ENCODE peak calls at places on chromosomes 2 and 18, in four cellular contexts. M is RWPE1, B is left ventricle myocardium inferior, Y is Caco-2. P is an unnamed sample.

GRCh38 chr2:182020319-182021055 is 34.8 kb downstream of the PPP1R1C start:
- DNase-seq in Y (no peak), B (no peak), M (no peak), P (no peak)

GRCh38 chr2:96251721-96252292 is 14.0 kb downstream of the TMEM127 start:
- DNase-seq in Y (peak), M (no peak), B (peak), P (peak)

GRCh38 chr2:13335862-13336535 is 619.3 kb downstream of the TRIB2 start:
- DNase-seq in M (no peak), B (no peak), Y (no peak), P (no peak)

GRCh38 chr18:29164020-29164706 is 987.2 kb upstream of the CDH2 start:
- DNase-seq in M (peak), B (no peak), Y (no peak), P (peak)

GRCh38 chr2:162521871-162522655 is 178.1 kb downstream of the GCA start:
- DNase-seq in Y (no peak), B (no peak), M (no peak), P (no peak)

GRCh38 chr2:168118733-168119518 is 128.5 kb downstream of the STK39 start:
- DNase-seq in M (peak), B (no peak), Y (no peak), P (peak)

GRCh38 chr2:237590272-237591020 is at the start of gene RAB17:
- DNase-seq in M (peak), B (no peak), Y (peak), P (peak)

GRCh38 chr2:56681659-56682396 is 498.0 kb downstream of the CCDC85A start:
- DNase-seq in B (no peak), Y (no peak), M (no peak), P (peak)

GRCh38 chr2:237440819-237441281 is 26.9 kb upstream of the COL6A3 start:
- DNase-seq in Y (no peak), M (no peak), B (no peak), P (no peak)

GRCh38 chr2:199019898-199020507 is 437.7 kb downstream of the SATB2 start:
- DNase-seq in B (no peak), M (peak), Y (no peak), P (peak)

GRCh38 chr2:188695953-188696352 is 278.2 kb upstream of the COL3A1 start:
- DNase-seq in M (no peak), Y (no peak), B (no peak), P (peak)

GRCh38 chr2:163347982-163348842 is 387.6 kb downstream of the FIGN start:
- DNase-seq in M (peak), Y (peak), B (peak), P (peak)

GRCh38 chr2:74979844-74980243 is 21.4 kb downstream of the POLE4 start:
- DNase-seq in M (no peak), B (no peak), Y (no peak), P (no peak)

GRCh38 chr18:10140461-10140911 is 226.7 kb downstream of the VAPA start:
- DNase-seq in B (no peak), Y (no peak), M (no peak), P (no peak)

GRCh38 chr2:97724946-97725688 is 11.7 kb downstream of the ZAP70 start:
- DNase-seq in M (no peak), B (no peak), Y (no peak), P (no peak)

GRCh38 chr2:110788936-110789335 is 56.6 kb downstream of the ACOXL start:
- DNase-seq in B (no peak), M (no peak), Y (no peak), P (no peak)

GRCh38 chr2:112883669-112884068 is 27.3 kb upstream of the IL37 start:
- DNase-seq in Y (no peak), M (no peak), B (no peak), P (no peak)

GRCh38 chr2:239246723-239247122 is 154.1 kb downstream of the HDAC4 start:
- DNase-seq in Y (no peak), M (peak), B (no peak), P (no peak)

GRCh38 chr2:179900655-179901054 is 39.2 kb upstream of the ZNF385B start:
- DNase-seq in Y (no peak), M (no peak), B (no peak), P (no peak)

GRCh38 chr2:168633895-168634294 is 168.5 kb upstream of the NOSTRIN start:
- DNase-seq in M (no peak), B (no peak), Y (no peak), P (no peak)

GRCh38 chr2:223104336-223104735 is 52.3 kb downstream of the KCNE4 start:
- DNase-seq in B (no peak), M (no peak), Y (no peak), P (no peak)

GRCh38 chr2:8306530-8307351 is 375.1 kb upstream of the ID2 start:
- DNase-seq in M (no peak), Y (no peak), B (no peak), P (peak)

GRCh38 chr2:3480352-3481010 is 38.9 kb downstream of the ADI1 start:
- DNase-seq in B (no peak), Y (peak), M (no peak), P (no peak)

GRCh38 chr18:63613420-63613819 is 26.3 kb downstream of the SERPINB13 start:
- DNase-seq in B (no peak), Y (no peak), M (no peak), P (no peak)

GRCh38 chr2:215105607-215106354 is 32.6 kb downstream of the ABCA12 start:
- DNase-seq in M (peak), B (no peak), Y (no peak), P (no peak)

GRCh38 chr18:27645929-27646328 is 460.8 kb upstream of the CHST9 start:
- DNase-seq in B (no peak), M (no peak), Y (no peak), P (no peak)

GRCh38 chr2:137960223-137960622 is 4.0 kb upstream of the HNMT start:
- DNase-seq in Y (no peak), M (no peak), B (no peak), P (no peak)

GRCh38 chr2:144459937-144460336 is 60.0 kb downstream of the ZEB2 start:
- DNase-seq in Y (no peak), B (no peak), M (no peak), P (no peak)

GRCh38 chr2:144464730-144465129 is 55.2 kb downstream of the ZEB2 start:
- DNase-seq in B (no peak), M (no peak), Y (no peak), P (no peak)

GRCh38 chr2:144458536-144458935 is 61.4 kb downstream of the ZEB2 start:
- DNase-seq in B (no peak), Y (no peak), M (no peak), P (no peak)

GRCh38 chr2:144462266-144462665 is 57.7 kb downstream of the ZEB2 start:
- DNase-seq in B (no peak), Y (no peak), M (no peak), P (no peak)

DNA sequence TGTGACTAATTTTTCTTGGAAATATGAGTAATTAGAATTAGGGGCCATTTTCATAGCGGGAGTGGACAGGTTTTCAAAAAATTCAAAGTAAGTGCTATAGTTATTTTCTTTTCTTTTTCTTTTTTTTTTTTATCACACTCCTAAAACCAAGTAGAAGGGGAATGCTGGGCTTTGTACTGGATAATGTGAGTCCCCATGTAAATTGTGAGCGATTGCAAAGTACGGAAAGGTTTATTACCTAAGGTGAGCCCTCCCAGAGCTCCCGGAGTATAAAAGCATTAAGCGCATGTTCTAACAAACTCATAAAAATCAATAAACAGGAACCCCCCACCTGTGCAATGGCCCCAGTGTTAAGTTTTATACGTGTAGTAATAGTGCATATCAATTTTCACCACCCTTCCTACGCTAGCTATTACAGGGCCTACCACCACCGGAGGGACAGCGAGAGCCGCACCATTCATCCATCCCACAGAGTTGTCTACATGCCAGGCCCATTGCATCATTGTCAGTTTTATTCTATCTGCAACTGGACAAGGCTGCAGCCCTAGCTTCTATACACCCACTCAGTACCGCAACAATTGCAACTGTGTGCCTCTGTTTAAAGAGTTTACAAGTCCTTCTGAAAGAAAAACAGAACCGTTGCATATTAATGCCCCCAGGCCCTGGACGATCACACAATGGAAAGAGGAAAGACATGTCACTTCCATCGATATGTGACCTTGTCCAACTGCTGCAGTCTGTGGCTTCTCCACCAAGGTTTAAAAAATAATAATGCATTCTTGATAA is 58.7 kb downstream of the ZEB2 start:
- DNase-seq in M (no peak), Y (no peak), B (peak), P (peak)
- TF ChIP-seq CTCF in M (no peak), Y (no peak), B (peak), P (no peak)

DNA sequence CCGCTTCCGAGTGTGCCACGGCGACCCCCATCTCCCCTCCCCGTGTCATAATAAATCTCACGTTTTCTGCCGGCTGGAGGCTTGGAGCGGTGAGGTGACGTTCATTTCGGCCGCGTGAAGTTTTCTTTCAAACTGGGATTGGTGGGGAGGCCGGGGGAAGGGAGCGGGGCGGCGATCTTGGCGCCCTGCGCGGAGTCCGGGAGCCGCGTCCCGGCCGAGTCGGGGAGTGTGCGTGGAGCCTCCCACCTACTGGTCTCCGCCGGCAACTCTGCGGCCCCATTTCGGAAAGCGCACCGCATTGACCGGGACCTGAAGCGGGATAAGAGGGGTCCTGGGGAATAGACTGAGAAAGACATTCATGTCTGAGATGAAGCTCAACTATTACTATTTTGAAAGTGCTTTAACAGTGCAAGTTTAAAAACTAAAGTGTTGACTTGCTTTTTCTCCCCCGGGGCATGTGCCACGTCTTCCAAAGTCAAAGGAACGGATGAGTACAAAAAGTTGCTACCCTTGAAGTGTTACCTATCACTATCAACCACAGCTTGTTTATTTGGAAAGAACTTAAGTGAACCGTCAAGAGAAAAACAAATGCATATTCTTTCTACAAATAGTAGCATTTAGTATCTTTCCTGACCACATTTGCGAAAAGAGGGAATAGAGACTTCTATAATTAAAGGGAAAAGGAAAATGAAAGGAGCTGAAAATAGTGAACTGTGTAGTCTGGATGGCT is 818 bp upstream of the IKZF2 start:
- DNase-seq in M (peak), Y (peak), B (peak), P (peak)
- TF ChIP-seq CTCF in M (peak), Y (peak), B (peak), P (peak)

GRCh38 chr2:122519366-122519765 is 763.9 kb downstream of the TSN start:
- DNase-seq in Y (no peak), M (no peak), B (no peak), P (no peak)
- TF ChIP-seq CTCF in Y (no peak), M (no peak), B (peak), P (no peak)

GRCh38 chr2:102704531-102704930 is 57.3 kb upstream of the TMEM182 start:
- DNase-seq in Y (no peak), M (no peak), B (no peak), P (no peak)

GRCh38 chr2:102698369-102699111 is 63.3 kb upstream of the TMEM182 start:
- DNase-seq in M (peak), B (no peak), Y (no peak), P (no peak)

GRCh38 chr2:102707796-102708713 is 53.8 kb upstream of the TMEM182 start:
- DNase-seq in Y (no peak), M (no peak), B (no peak), P (no peak)

GRCh38 chr2:102703305-102703704 is 58.5 kb upstream of the TMEM182 start:
- DNase-seq in M (no peak), B (no peak), Y (no peak), P (no peak)

GRCh38 chr2:102703748-102704147 is 58.1 kb upstream of the TMEM182 start:
- DNase-seq in M (peak), Y (no peak), B (no peak), P (no peak)
- TF ChIP-seq CTCF in M (peak), Y (peak), B (peak), P (peak)

GRCh38 chr2:120552079-120552478 is 183.6 kb upstream of the GLI2 start:
- DNase-seq in M (no peak), Y (no peak), B (no peak), P (no peak)

GRCh38 chr2:120554625-120555032 is 181.0 kb upstream of the GLI2 start:
- DNase-seq in B (no peak), Y (no peak), M (no peak), P (no peak)

GRCh38 chr2:120550893-120551446 is 184.7 kb upstream of the GLI2 start:
- DNase-seq in M (no peak), Y (no peak), B (no peak), P (no peak)

GRCh38 chr2:120551540-120551939 is 184.1 kb upstream of the GLI2 start:
- DNase-seq in B (no peak), Y (no peak), M (no peak), P (no peak)

GRCh38 chr2:120552800-120553471 is 182.7 kb upstream of the GLI2 start:
- DNase-seq in Y (peak), M (peak), B (peak), P (peak)
- TF ChIP-seq CTCF in Y (peak), M (peak), B (peak), P (peak)

GRCh38 chr2:61988462-61989366 is 83.2 kb downstream of the COMMD1 start:
- DNase-seq in Y (no peak), M (no peak), B (no peak), P (peak)

GRCh38 chr2:61995059-61995458 is 89.6 kb downstream of the COMMD1 start:
- DNase-seq in B (no peak), M (no peak), Y (no peak), P (no peak)

GRCh38 chr2:61995515-61995914 is 90.0 kb downstream of the COMMD1 start:
- DNase-seq in B (no peak), M (no peak), Y (no peak), P (no peak)

GRCh38 chr2:61993422-61994024 is 88.0 kb downstream of the COMMD1 start:
- DNase-seq in Y (no peak), B (no peak), M (peak), P (peak)
- TF ChIP-seq CTCF in Y (peak), B (peak), M (peak), P (peak)

DNA sequence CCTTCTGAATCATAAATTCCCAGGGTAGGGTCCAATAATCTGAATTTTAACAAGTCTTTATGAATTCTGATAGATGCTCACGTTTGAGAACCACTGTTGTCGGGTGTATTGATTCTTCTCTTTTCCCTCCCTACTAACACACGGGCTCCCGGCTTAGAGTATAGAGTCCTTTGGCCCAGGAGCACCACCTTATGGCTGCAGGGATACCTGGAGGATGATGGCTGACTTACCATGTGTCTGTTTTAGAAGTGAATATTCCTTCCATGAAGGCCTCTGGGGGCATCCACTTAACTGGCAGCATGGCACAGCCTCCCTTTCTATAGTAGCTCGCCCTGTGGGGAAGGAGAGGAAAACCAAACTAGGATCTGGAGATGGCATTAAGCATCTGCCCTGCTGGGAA is 91.7 kb downstream of the CLIP4 start:
- DNase-seq in B (no peak), M (no peak), Y (no peak), P (no peak)
- TF ChIP-seq CTCF in B (no peak), M (no peak), Y (no peak), P (peak)

P was measured in astrocyte of the cerebellum.